ENCODE peak calls at places on chromosomes 3 and 15, in four cellular contexts. D is heart right ventricle, A is GM23338, K is psoas muscle. G is an unnamed sample.

GRCh38 chr3:77906102-77906709 is 866.3 kb downstream of the ROBO2 start:
- DNase-seq in D (no peak), A (no peak), K (no peak), G (no peak)

GRCh38 chr15:64209680-64210334 is 47.0 kb upstream of the PPIB start:
- DNase-seq in D (no peak), A (peak; percentile 21), K (no peak), G (peak; percentile 70)

GRCh38 chr3:44918087-44918486 is 43.7 kb downstream of the TGM4 start:
- DNase-seq in D (no peak), A (no peak), K (no peak), G (no peak)

GRCh38 chr15:74170845-74171578 is 2.5 kb upstream of the ISLR start:
- DNase-seq in D (no peak), A (no peak), K (no peak), G (no peak)

GRCh38 chr15:29294732-29295131 is 25.1 kb upstream of the NSMCE3 start:
- DNase-seq in D (no peak), A (no peak), K (no peak), G (no peak)

GRCh38 chr3:121976727-121977126 is 45.3 kb downstream of the ILDR1 start:
- DNase-seq in D (no peak), A (no peak), K (no peak), G (no peak)

GRCh38 chr3:166554006-166554405 is 716.8 kb upstream of the BCHE start:
- DNase-seq in D (no peak), A (no peak), K (no peak), G (peak; percentile 47)

GRCh38 chr3:32177702-32178198 is 60.7 kb upstream of the CMTM8 start:
- DNase-seq in D (no peak), A (peak; percentile 95), K (no peak), G (peak; percentile 83)

GRCh38 chr3:124688580-124689454 is 41.4 kb upstream of the UMPS start:
- DNase-seq in D (peak; percentile 68), A (peak; percentile 91), K (peak; percentile 84), G (peak; percentile 88)

GRCh38 chr3:67515778-67516177 is 138.6 kb downstream of the SUCLG2 start:
- DNase-seq in D (no peak), A (peak; percentile 73), K (no peak), G (no peak)

GRCh38 chr15:68808770-68809169 is 11.9 kb downstream of the ANP32A start:
- DNase-seq in D (no peak), A (no peak), K (no peak), G (no peak)

GRCh38 chr15:33209575-33210519 is 15.3 kb upstream of the FMN1 start:
- DNase-seq in D (no peak), A (no peak), K (no peak), G (no peak)

GRCh38 chr15:57218826-57219576 is 157.3 kb upstream of the CGNL1 start:
- DNase-seq in D (no peak), A (peak; percentile 87), K (no peak), G (peak; percentile 97)
- H3K27ac ChIP-seq in D (no peak overlapping the region), A (peak overlapping the region; percentile 15), K (no peak overlapping the region), G (peak overlapping the region; percentile 77)

GRCh38 chr15:100692671-100693070 is 90.3 kb downstream of the ASB7 start:
- DNase-seq in D (no peak), A (no peak), K (no peak), G (no peak)

GRCh38 chr15:100696452-100696851 is 94.1 kb downstream of the ASB7 start:
- DNase-seq in D (no peak), A (no peak), K (no peak), G (no peak)

GRCh38 chr15:100695048-100695447 is 92.7 kb downstream of the ASB7 start:
- DNase-seq in D (no peak), A (no peak), K (no peak), G (no peak)

GRCh38 chr15:100693451-100693850 is 91.1 kb downstream of the ASB7 start:
- DNase-seq in D (no peak), A (no peak), K (no peak), G (no peak)

GRCh38 chr15:100694381-100695012 is 92.1 kb downstream of the ASB7 start:
- DNase-seq in D (no peak), A (no peak), K (no peak), G (no peak)
- H3K27ac ChIP-seq in D (no peak overlapping the region), A (no peak overlapping the region), K (no peak overlapping the region), G (no peak overlapping the region)

GRCh38 chr15:88909956-88910831 is 3.0 kb downstream of the MFGE8 start:
- DNase-seq in D (peak; percentile 29), A (no peak), K (peak; percentile 82), G (no peak)

GRCh38 chr15:88913850-88914169 is 631 bp upstream of the MFGE8 start:
- DNase-seq in D (no peak), A (no peak), K (no peak), G (no peak)

GRCh38 chr15:88913017-88913849 is at the start of gene MFGE8:
- DNase-seq in D (peak; percentile 86), A (peak; percentile 97), K (peak; percentile 93), G (peak; percentile 85)

GRCh38 chr15:88911766-88912118 is 1.4 kb downstream of the MFGE8 start:
- DNase-seq in D (peak; percentile 52), A (peak; percentile 63), K (peak; percentile 86), G (no peak)

DNA sequence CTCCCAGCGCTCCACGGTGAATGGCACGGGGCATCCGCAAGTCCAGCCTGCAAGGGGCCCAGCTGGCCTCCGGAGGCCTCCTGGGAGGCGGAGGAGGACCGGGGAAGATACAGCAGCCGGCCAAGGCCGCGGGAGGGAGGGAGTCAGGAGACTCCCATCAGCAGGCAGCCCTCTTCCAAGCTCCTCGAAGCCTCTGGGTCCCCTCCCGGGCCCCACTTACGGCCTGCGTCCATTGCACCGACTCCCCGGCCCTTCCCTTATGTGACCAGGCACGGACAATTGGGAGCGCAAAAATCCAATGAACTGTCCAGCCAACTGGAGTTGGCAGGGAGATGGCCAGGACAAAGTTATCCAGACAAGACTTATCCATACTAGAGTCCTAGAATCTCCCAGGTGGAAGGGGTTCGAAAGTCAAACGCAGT is 668 bp downstream of the MFGE8 start:
- DNase-seq in D (peak; percentile 60), A (peak; percentile 24), K (peak; percentile 74), G (no peak)
- H3K27ac ChIP-seq in D (peak overlapping the region; percentile 99), A (peak overlapping the region; percentile 84), K (peak overlapping the region; percentile 93), G (peak overlapping the region; percentile 62)

GRCh38 chr15:90234519-90234988 is 545 bp downstream of the GDPGP1 start:
- DNase-seq in D (no peak), A (no peak), K (no peak), G (peak; percentile 39)
- H3K27ac ChIP-seq in D (peak overlapping the region; percentile 46), A (no peak overlapping the region), K (peak overlapping the region; percentile 94), G (peak overlapping the region; percentile 60)

GRCh38 chr3:3827111-3827510 is 27.9 kb downstream of the LRRN1 start:
- DNase-seq in D (no peak), A (no peak), K (no peak), G (no peak)

GRCh38 chr3:3817870-3818269 is 18.6 kb downstream of the LRRN1 start:
- DNase-seq in D (no peak), A (no peak), K (no peak), G (no peak)

GRCh38 chr3:3825025-3825424 is 25.8 kb downstream of the LRRN1 start:
- DNase-seq in D (no peak), A (no peak), K (no peak), G (no peak)

GRCh38 chr3:3821780-3822179 is 22.5 kb downstream of the LRRN1 start:
- DNase-seq in D (no peak), A (no peak), K (no peak), G (no peak)
- H3K27ac ChIP-seq in D (no peak overlapping the region), A (no peak overlapping the region), K (no peak overlapping the region), G (no peak overlapping the region)

GRCh38 chr15:85725564-85725963 is 69.2 kb downstream of the KLHL25 start:
- DNase-seq in D (no peak), A (no peak), K (no peak), G (no peak)
- H3K27ac ChIP-seq in D (peak overlapping the region; percentile 90), A (no peak overlapping the region), K (peak overlapping the region; percentile 14), G (no peak overlapping the region)

G was measured in A673.